ENCODE peak calls at places on chromosomes 12 and 14, in five cellular contexts. M is ovary, R is A673, F is astrocyte of the cerebellum, J is endothelial cell. P is an unnamed sample.

GRCh38 chr12:8828514-8829127 is 6.2 kb downstream of the A2ML1 start:
- DNase-seq in M (no peak), R (no peak), F (no peak), J (no peak), P (no peak)

GRCh38 chr14:102888748-102889147 is 33.7 kb upstream of the AMN start:
- DNase-seq in M (no peak), R (no peak), F (no peak), J (no peak), P (no peak)

GRCh38 chr12:20272801-20273200 is 95.5 kb upstream of the PDE3A start:
- DNase-seq in M (no peak), R (no peak), F (no peak), J (no peak), P (no peak)

GRCh38 chr12:112900298-112901145 is 6.2 kb upstream of the OAS1 start:
- DNase-seq in M (no peak), R (peak), F (no peak), J (peak), P (peak)

GRCh38 chr12:114119316-114119715 is 153.2 kb upstream of the RBM19 start:
- DNase-seq in M (no peak), R (no peak), F (no peak), J (no peak), P (no peak)

GRCh38 chr14:57182760-57183503 is 85.8 kb downstream of the EXOC5 start:
- DNase-seq in M (peak), R (peak), F (no peak), J (peak), P (peak)

GRCh38 chr14:87489196-87489819 is 503.7 kb downstream of the GALC start:
- DNase-seq in M (no peak), R (no peak), F (no peak), J (no peak), P (no peak)

GRCh38 chr14:103110681-103111296 is 12.5 kb upstream of the TNFAIP2 start:
- DNase-seq in M (no peak), R (no peak), F (no peak), J (no peak), P (no peak)

GRCh38 chr12:20154060-20154459 is 214.3 kb upstream of the PDE3A start:
- DNase-seq in M (no peak), R (no peak), F (no peak), J (no peak), P (no peak)

GRCh38 chr14:58299665-58300202 is 1.4 kb downstream of the ARID4A start:
- DNase-seq in M (no peak), R (peak), F (no peak), J (no peak), P (no peak)

GRCh38 chr12:87405918-87406317 is 623.3 kb downstream of the C12orf50 start:
- DNase-seq in M (no peak), R (no peak), F (no peak), J (no peak), P (no peak)

GRCh38 chr12:48105321-48105866 is 485 bp downstream of the SENP1 start:
- DNase-seq in M (no peak), R (peak), F (no peak), J (no peak), P (no peak)

GRCh38 chr12:10847701-10848100 is 1.6 kb downstream of the PRR4 start:
- DNase-seq in M (no peak), R (no peak), F (no peak), J (no peak), P (no peak)

GRCh38 chr12:132379996-132380395 is 50.6 kb upstream of the GALNT9 start:
- DNase-seq in M (peak), R (no peak), F (no peak), J (no peak), P (no peak)

GRCh38 chr12:115661103-115661502 is 616.4 kb downstream of the MED13L start:
- DNase-seq in M (no peak), R (no peak), F (peak), J (no peak), P (no peak)

GRCh38 chr12:16350682-16351081 is 3.2 kb downstream of the MGST1 start:
- DNase-seq in M (no peak), R (no peak), F (peak), J (no peak), P (no peak)

GRCh38 chr14:100767788-100768536 is 41.3 kb downstream of the DLK1 start:
- DNase-seq in M (no peak), R (no peak), F (no peak), J (no peak), P (no peak)

GRCh38 chr12:94889512-94890210 is 113.8 kb downstream of the NDUFA12 start:
- DNase-seq in M (no peak), R (no peak), F (no peak), J (no peak), P (no peak)

GRCh38 chr12:44000309-44000952 is 164.6 kb downstream of the TMEM117 start:
- DNase-seq in M (no peak), R (peak), F (no peak), J (peak), P (peak)
- TF ChIP-seq CTCF in M (no peak), R (peak), F (peak), J (peak), P (peak)

GRCh38 chr12:92606956-92607355 is 95.8 kb upstream of the PLEKHG7 start:
- DNase-seq in M (no peak), R (no peak), F (no peak), J (no peak), P (no peak)

GRCh38 chr12:92605621-92606170 is 97.1 kb upstream of the PLEKHG7 start:
- DNase-seq in M (no peak), R (no peak), F (no peak), J (no peak), P (no peak)

GRCh38 chr12:92612611-92613010 is 90.2 kb upstream of the PLEKHG7 start:
- DNase-seq in M (no peak), R (no peak), F (no peak), J (no peak), P (no peak)

GRCh38 chr12:92604786-92605185 is 98.0 kb upstream of the PLEKHG7 start:
- DNase-seq in M (no peak), R (no peak), F (no peak), J (no peak), P (no peak)

DNA sequence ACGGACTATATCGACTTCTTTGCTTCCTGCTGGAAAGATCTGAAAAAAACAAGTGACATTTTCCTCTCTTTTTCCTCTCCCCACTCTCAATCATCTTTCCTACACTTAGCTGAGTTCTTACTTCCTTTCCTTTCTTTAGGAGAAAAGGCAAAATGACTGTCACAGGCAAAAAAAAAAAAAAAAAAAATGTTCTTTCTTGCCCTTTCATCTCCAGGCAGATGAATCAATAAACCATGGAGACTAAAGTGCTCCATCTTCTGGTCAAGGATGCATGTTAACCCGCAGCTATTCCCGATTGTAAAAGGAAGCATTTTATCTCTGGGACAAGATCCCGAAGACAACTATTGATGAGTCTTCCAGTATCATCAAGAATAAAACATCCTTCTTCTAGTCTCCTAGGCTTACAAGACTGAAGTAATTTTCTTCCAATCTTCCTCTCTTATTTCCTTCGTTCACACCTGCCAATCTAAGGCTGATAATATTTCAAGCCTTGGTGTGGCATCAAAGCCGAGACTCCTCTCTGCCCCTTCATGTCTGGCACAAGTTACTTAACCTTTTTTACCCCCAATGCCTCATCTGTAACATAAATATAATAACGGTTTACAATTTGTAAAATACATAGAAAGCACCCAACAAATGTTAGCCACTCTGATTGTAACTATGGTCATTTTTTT is 94.2 kb upstream of the PLEKHG7 start:
- DNase-seq in M (no peak), R (peak), F (no peak), J (no peak), P (no peak)
- TF ChIP-seq CTCF in M (no peak), R (peak), F (peak), J (no peak), P (peak)

GRCh38 chr12:4909397-4909733 is 340 bp upstream of the KCNA1 start:
- DNase-seq in M (no peak), R (no peak), F (no peak), J (peak), P (peak)
- TF ChIP-seq CTCF in M (no peak), R (no peak), F (no peak), J (no peak), P (no peak)

DNA sequence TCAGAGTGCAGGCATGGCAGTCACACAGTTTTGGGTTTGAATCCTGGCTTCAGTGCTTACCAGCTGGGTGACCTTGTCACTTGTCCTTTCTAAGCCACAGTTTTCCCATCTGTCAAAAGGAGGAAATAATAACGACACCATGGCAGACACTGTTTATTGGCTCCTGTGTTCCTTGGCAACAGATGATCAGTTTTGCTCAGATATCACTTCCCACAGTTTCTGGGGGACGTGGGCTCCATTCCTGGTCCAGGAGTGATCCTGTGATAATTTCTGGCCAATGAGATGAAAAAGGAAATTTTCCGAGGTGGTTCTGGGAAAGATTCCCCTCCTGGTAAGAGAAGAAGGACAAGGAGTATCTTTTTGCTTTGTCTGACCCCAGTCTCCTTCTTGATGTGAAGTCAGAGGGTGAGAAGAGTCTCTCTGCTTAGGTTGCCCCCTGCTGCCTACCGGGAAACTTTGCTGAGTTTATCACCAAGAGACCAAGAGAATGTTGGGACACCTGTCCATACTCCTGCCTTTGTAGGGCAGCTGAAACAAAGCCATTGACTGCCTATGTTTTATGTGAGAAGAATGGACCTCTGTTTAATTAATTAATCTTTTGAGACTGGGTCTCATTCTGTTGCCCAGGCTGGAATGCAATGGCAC is 178.9 kb upstream of the NRXN3 start:
- DNase-seq in M (no peak), R (peak), F (no peak), J (no peak), P (no peak)
- TF ChIP-seq CTCF in M (no peak), R (peak), F (no peak), J (no peak), P (no peak)

GRCh38 chr14:97138801-97139200 is 341.6 kb downstream of the VRK1 start:
- DNase-seq in M (no peak), R (no peak), F (no peak), J (no peak), P (no peak)
- TF ChIP-seq CTCF in M (no peak), R (peak), F (no peak), J (no peak), P (no peak)

DNA sequence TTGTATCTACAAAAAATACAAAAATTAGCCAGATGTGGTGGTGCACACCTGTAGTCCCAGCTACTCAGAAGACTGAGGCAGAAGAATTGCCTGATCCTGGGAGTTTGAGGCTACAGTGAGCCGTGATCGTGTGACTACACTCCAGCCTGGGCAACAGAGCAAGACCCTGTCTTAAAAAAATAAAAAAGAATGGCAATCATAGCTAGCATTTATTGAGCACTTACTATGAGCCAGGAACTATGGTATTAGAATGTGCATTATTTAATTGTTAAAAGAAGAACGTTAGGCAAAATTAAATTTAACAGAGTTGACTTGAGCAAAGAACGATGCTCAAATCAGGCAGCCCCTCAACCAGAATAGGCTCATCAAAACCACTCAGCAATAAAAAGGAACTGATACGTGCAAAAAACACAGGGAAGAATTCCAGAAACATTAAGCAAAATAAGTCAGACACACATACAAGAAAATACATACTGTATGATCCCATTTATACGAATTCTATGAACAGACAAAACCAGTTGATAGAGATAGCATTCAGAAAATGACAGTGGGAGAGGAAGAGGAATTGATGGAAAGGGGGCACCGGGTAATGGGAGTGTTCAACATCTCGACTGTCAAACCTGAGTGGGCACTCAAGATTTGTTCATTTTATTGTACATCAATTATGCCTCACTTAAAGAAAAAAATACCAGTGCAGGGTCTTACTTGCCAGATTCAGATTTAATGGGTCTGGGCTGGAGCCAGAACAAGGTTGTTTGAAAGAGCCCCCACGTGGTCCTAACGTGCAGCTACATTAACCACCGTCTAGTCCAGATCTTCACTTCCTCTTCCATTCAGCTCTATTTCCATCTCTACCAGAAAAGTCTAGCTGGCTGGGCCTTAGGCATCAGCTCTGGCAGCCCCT is 8.0 kb downstream of the SCNN1A start:
- DNase-seq in M (no peak), R (peak), F (peak), J (no peak), P (peak)
- TF ChIP-seq CTCF in M (no peak), R (peak), F (peak), J (no peak), P (peak)

DNA sequence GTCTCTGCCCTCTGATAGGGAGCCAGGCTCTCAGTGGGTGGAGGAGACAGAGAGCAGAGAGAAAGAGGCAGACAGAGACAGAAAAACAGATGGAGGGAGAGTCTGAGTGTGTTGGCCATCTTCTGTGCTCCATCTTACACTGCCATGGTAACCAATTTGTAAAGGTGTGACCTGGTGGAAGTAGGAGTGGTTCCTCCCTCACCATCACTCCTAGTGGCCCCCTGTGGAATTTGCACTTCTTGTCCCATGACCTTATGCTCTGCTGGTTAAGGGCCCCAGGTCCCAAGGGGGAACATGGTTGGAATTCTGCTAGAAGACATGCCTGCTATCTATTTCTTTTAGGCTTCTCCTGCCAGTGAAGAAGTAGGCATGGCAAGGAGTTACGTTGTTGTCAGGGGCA is 376.7 kb upstream of the CCDC196 start:
- DNase-seq in M (no peak), R (no peak), F (no peak), J (no peak), P (no peak)
- TF ChIP-seq CTCF in M (no peak), R (no peak), F (no peak), J (peak), P (no peak)

GRCh38 chr14:89848165-89848564 is 106.4 kb downstream of the EFCAB11 start:
- DNase-seq in M (no peak), R (no peak), F (no peak), J (no peak), P (no peak)
- TF ChIP-seq CTCF in M (no peak), R (no peak), F (peak), J (no peak), P (no peak)

GRCh38 chr12:118055144-118055557 is 5.8 kb downstream of the WSB2 start:
- DNase-seq in M (no peak), R (peak), F (no peak), J (peak), P (peak)
- TF ChIP-seq CTCF in M (no peak), R (peak), F (peak), J (peak), P (peak)

GRCh38 chr12:108731105-108731865 is at the start of gene CORO1C:
- DNase-seq in M (peak), R (peak), F (peak), J (peak), P (peak)
- TF ChIP-seq CTCF in M (peak), R (peak), F (peak), J (peak), P (peak)

P was measured in GM13976.